ENCODE peak calls at places on chromosomes 6 and 20, in four cellular contexts. A, M, O and S are unnamed samples.

GRCh38 chr20:44454301-44454963 is 21.2 kb upstream of the TTPAL start:
- DNase-seq in A (no peak), M (no peak), O (no peak), S (no peak)

GRCh38 chr6:52362443-52363221 is 681 bp downstream of the PAQR8 start:
- DNase-seq in A (peak; percentile 16), M (peak; percentile 77), O (peak; percentile 47), S (peak; percentile 7)

GRCh38 chr6:38715016-38715809 is at the start of gene DNAH8:
- DNase-seq in A (no peak), M (peak; percentile 58), O (no peak), S (no peak)

GRCh38 chr20:44734938-44735337 is 10.7 kb upstream of the KCNK15 start:
- DNase-seq in A (peak; percentile 68), M (peak; percentile 82), O (no peak), S (no peak)

GRCh38 chr6:96116674-96117073 is 100.9 kb downstream of the FUT9 start:
- DNase-seq in A (no peak), M (peak; percentile 38), O (no peak), S (no peak)

GRCh38 chr6:101722991-101723579 is 329.6 kb downstream of the GRIK2 start:
- DNase-seq in A (peak; percentile 83), M (no peak), O (no peak), S (peak; percentile 82)

GRCh38 chr6:69958978-69959377 is 92.6 kb downstream of the COL19A1 start:
- DNase-seq in A (no peak), M (no peak), O (no peak), S (no peak)

GRCh38 chr20:63697357-63697867 is 960 bp downstream of the TNFRSF6B start:
- DNase-seq in A (peak; percentile 47), M (no peak), O (peak; percentile 27), S (no peak)

GRCh38 chr6:69827491-69827890 is 30.7 kb upstream of the LMBRD1 start:
- DNase-seq in A (peak; percentile 3), M (peak; percentile 27), O (no peak), S (peak; percentile 46)

DNA sequence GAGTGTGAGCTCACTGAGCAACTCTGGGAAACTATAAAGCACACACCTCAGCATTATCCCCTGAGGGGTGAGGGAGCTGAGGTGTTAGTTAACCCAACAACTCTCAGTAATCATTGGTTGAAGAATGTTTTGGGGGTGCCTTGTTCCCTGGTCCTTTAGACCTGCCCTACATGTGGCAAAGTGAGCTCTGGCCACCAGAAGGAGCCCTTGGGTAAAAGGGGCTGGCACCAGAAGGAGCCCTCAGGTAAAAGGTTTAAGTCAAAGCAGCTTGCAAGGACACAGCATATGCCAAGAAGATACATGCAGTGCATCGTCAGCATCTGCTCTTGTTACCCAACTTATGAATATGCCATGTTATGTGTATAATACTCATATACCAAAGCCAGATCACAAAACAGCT is 1081.7 kb downstream of the KIF16B start:
- DNase-seq in A (peak; percentile 23), M (peak; percentile 71), O (no peak), S (peak; percentile 25)
- TF ChIP-seq CTCF in A (peak; percentile 71), M (peak; percentile 72), O (peak; percentile 10), S (peak; percentile 61)

GRCh38 chr20:32522775-32523612 is 62.1 kb downstream of the NOL4L start:
- DNase-seq in A (no peak), M (no peak), O (peak; percentile 31), S (no peak)
- H3K4me1 ChIP-seq in A (peaks cover 9% of the 10 kb centered on the region), M (peaks cover 10% of the 10 kb centered on the region), O (peaks cover 20% of the 10 kb centered on the region), S (no peaks in the 10 kb centered on the region)

GRCh38 chr6:166707045-166707444 is 80.0 kb upstream of the RPS6KA2 start:
- DNase-seq in A (no peak), M (peak; percentile 78), O (peak; percentile 81), S (no peak)

GRCh38 chr6:166704171-166704570 is 77.1 kb upstream of the RPS6KA2 start:
- DNase-seq in A (no peak), M (no peak), O (no peak), S (no peak)

GRCh38 chr6:166708466-166708865 is 81.4 kb upstream of the RPS6KA2 start:
- DNase-seq in A (no peak), M (no peak), O (no peak), S (no peak)

GRCh38 chr6:166710084-166710483 is 83.0 kb upstream of the RPS6KA2 start:
- DNase-seq in A (no peak), M (no peak), O (no peak), S (no peak)

GRCh38 chr6:166705070-166705469 is 78.0 kb upstream of the RPS6KA2 start:
- DNase-seq in A (no peak), M (no peak), O (no peak), S (no peak)
- TF ChIP-seq CTCF in A (no peak), M (no peak), O (no peak), S (no peak)

GRCh38 chr20:47276251-47276650 is 80.2 kb downstream of the ZMYND8 start:
- DNase-seq in A (no peak), M (no peak), O (no peak), S (no peak)

GRCh38 chr20:47275548-47275947 is 81.0 kb downstream of the ZMYND8 start:
- DNase-seq in A (no peak), M (no peak), O (no peak), S (no peak)

GRCh38 chr20:47278907-47279348 is 77.6 kb downstream of the ZMYND8 start:
- DNase-seq in A (no peak), M (no peak), O (no peak), S (no peak)

GRCh38 chr20:47274449-47275108 is 81.9 kb downstream of the ZMYND8 start:
- DNase-seq in A (peak; percentile 94), M (no peak), O (no peak), S (peak; percentile 87)

GRCh38 chr20:47276856-47277541 is 79.5 kb downstream of the ZMYND8 start:
- DNase-seq in A (no peak), M (no peak), O (no peak), S (no peak)
- H3K4me1 ChIP-seq in A (peaks cover 39% of the 10 kb centered on the region), M (peaks cover 10% of the 10 kb centered on the region), O (peaks cover 40% of the 10 kb centered on the region), S (peaks cover 25% of the 10 kb centered on the region)

DNA sequence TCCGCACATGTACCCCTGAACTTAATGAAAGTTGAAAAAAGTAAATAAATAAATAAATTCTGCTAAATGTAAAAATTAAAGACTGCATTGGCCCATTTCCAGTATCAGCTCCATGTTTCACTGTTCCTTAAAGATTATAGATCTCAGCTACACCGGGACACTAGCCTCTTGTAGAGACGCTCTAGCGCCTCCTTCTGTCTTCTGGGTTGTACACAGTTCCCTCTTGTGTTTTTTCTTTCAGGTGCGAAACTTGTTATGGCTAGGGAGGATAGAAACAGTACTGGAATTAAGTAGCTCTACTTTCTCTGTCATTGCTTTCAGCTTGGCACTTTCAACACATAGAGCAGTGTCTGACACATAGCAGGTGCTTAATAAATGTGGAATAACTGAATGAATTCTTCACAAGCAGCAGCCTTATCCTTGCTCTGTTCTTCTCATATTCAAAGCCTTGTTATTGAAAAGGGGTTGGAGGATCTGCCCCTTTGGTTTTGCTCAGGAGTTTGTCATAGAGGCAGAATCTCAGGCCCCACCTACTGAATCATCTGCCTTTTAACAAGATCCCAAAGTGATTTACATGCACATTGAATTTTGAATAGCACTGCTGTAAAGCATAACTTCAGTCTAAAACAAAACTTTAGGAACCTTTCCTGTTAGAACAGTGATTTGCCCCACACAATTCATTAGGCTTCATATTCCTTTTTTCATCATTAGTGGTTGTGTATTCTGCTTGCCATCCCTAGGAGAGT is 92.3 kb downstream of the FIG4 start:
- DNase-seq in A (no peak), M (peak; percentile 90), O (no peak), S (no peak)
- TF ChIP-seq CTCF in A (peak; percentile 11), M (peak; percentile 88), O (peak; percentile 19), S (peak; percentile 46)

GRCh38 chr20:17674722-17675518 is 7.1 kb downstream of the RRBP1 start:
- DNase-seq in A (no peak), M (no peak), O (no peak), S (no peak)

GRCh38 chr20:17676942-17677341 is 5.1 kb downstream of the RRBP1 start:
- DNase-seq in A (no peak), M (no peak), O (no peak), S (no peak)

GRCh38 chr20:17675519-17676377 is 6.3 kb downstream of the RRBP1 start:
- DNase-seq in A (no peak), M (no peak), O (no peak), S (no peak)

GRCh38 chr20:17678295-17678694 is 3.7 kb downstream of the RRBP1 start:
- DNase-seq in A (no peak), M (peak; percentile 38), O (no peak), S (no peak)

GRCh38 chr20:17676378-17676759 is 5.7 kb downstream of the RRBP1 start:
- DNase-seq in A (no peak), M (no peak), O (no peak), S (no peak)
- H3K4me1 ChIP-seq in A (peaks cover 18% of the 10 kb centered on the region), M (peaks cover 20% of the 10 kb centered on the region), O (peaks cover 80% of the 10 kb centered on the region), S (peaks cover 6% of the 10 kb centered on the region)

DNA sequence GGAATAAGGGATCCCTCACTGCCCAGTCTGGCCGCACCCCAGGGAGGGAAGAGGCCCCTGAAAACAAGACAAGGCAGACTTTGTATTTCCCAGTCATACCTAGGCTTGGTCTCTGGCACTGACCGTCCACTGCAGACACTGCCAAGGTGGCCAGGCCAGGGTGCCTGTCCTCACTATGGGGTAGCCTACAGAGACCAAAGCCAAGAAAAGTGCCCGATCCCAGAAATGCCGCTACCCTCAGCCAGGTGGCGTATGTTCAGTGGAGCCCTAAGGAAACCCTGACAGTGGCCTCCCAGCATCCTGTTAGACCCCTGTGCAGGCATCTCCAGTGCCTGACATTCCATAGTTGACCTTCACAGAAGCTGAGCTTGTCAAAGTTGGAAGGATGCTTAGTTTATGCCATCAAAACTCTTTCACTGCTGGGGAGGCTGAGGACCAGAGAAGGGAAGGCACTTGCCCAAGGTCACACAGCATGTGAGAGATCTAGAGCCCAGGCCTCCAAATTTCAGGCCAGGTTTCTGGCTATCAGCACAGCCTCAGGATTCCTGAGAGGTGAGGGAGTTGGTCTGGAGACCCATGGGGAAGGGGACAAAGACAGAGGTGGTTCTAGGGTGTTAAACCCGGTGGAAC is 2.5 kb downstream of the SCRT2 start:
- DNase-seq in A (no peak), M (peak; percentile 73), O (no peak), S (no peak)
- TF ChIP-seq CTCF in A (peak; percentile 42), M (peak; percentile 85), O (peak; percentile 10), S (peak; percentile 47)

GRCh38 chr6:169240125-169240524 is 13.5 kb downstream of the THBS2 start:
- DNase-seq in A (no peak), M (no peak), O (no peak), S (no peak)
- H3K4me1 ChIP-seq in A (peaks cover 14% of the 10 kb centered on the region), M (no peaks in the 10 kb centered on the region), O (no peaks in the 10 kb centered on the region), S (peaks cover 4% of the 10 kb centered on the region)

DNA sequence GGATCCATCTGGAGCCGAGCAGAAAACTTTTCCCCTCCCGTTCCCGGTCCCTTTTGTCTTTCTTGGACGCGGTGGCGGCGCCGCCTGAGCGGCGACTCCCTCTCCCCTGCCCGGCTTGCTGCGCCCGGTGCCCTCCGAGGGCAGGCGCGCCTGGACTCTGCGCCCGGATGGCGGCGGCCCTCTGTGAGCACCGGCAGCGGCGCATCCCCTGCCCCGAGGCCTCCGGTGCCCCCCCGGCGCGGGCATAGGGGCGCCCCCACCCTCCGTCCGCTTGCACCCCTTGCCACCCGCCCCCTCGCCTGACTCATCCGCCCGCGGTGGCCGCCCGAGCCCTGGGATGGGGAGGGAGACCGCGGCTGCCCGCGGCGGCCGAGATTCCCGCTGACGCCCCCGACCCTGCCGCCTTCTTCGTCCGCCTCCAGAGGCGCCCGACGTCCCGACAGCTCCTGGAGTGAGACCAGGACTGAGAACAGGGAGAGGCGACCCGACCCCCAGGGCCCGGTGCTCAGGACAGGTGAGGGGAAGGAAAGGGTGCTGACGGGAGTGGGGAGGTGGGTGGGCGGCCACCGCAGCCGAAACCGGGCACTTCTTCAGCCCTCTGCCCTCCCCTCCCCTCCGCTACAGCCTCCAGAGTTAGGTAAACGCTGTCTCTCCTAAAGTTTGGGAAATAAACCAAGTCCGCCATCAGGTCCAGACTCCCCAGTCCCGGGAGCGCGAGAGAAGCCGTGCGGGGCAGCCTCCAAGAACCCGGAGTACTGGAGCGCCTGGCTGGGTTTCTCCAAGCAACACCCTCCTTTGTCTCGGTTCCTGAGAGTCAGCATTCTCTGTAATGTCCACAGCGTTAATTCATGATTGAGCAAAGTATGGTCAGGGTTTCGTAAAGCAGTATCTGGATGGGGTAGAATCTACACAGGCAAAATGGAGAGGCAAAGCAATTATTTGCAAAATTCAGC is at the start of gene TMEM200A:
- DNase-seq in A (peak; percentile 58), M (peak; percentile 76), O (peak; percentile 47), S (peak; percentile 36)
- TF ChIP-seq CTCF in A (peak; percentile 45), M (peak; percentile 25), O (no peak), S (peak; percentile 25)